ENCODE peak calls at places on chromosome X, in ten cellular contexts. One of them, this sample, is unnamed.

GRCh38 chrX:136468391-136469103 is 19.2 kb upstream of the BRS3 start:
- DNase-seq in fibroblast of the conjunctiva: no peak
- DNase-seq in Karpas-422: no peak
- DNase-seq in PC-3: peak
- DNase-seq in T-cell: no peak
- DNase-seq in K562: no peak
- DNase-seq in amygdala: no peak
- DNase-seq in GM12865: no peak
- DNase-seq in sciatic nerve: no peak
- DNase-seq in Peyer's patch: no peak
- DNase-seq in this sample: no peak

GRCh38 chrX:110280954-110281353 is 36.9 kb downstream of the AMMECR1 start:
- DNase-seq in amygdala: no peak
- DNase-seq in GM12865: no peak
- DNase-seq in T-cell: no peak
- DNase-seq in Peyer's patch: no peak
- DNase-seq in fibroblast of the conjunctiva: peak
- DNase-seq in K562: no peak
- DNase-seq in PC-3: peak
- DNase-seq in sciatic nerve: no peak
- DNase-seq in Karpas-422: no peak
- DNase-seq in this sample: no peak

GRCh38 chrX:133391116-133391515 is 24.2 kb downstream of the GPC4 start:
- DNase-seq in PC-3: no peak
- DNase-seq in amygdala: no peak
- DNase-seq in K562: no peak
- DNase-seq in fibroblast of the conjunctiva: no peak
- DNase-seq in T-cell: no peak
- DNase-seq in sciatic nerve: no peak
- DNase-seq in GM12865: no peak
- DNase-seq in Karpas-422: no peak
- DNase-seq in Peyer's patch: no peak
- DNase-seq in this sample: no peak

GRCh38 chrX:84469226-84469625 is 33.0 kb downstream of the HDX start:
- DNase-seq in K562: no peak
- DNase-seq in Karpas-422: no peak
- DNase-seq in PC-3: peak
- DNase-seq in Peyer's patch: no peak
- DNase-seq in T-cell: no peak
- DNase-seq in amygdala: no peak
- DNase-seq in GM12865: no peak
- DNase-seq in sciatic nerve: no peak
- DNase-seq in fibroblast of the conjunctiva: no peak
- DNase-seq in this sample: peak

GRCh38 chrX:3295731-3296130 is 50.7 kb downstream of the MXRA5 start:
- DNase-seq in PC-3: peak
- DNase-seq in amygdala: no peak
- DNase-seq in Karpas-422: peak
- DNase-seq in GM12865: no peak
- DNase-seq in sciatic nerve: no peak
- DNase-seq in T-cell: no peak
- DNase-seq in Peyer's patch: no peak
- DNase-seq in K562: peak
- DNase-seq in fibroblast of the conjunctiva: no peak
- DNase-seq in this sample: no peak

GRCh38 chrX:102651968-102652744 is 873 bp downstream of the GPRASP1 start:
- DNase-seq in K562: no peak
- DNase-seq in Peyer's patch: peak
- DNase-seq in amygdala: peak
- DNase-seq in fibroblast of the conjunctiva: peak
- DNase-seq in GM12865: no peak
- DNase-seq in PC-3: no peak
- DNase-seq in sciatic nerve: no peak
- DNase-seq in Karpas-422: no peak
- DNase-seq in T-cell: peak
- DNase-seq in this sample: no peak

GRCh38 chrX:9293051-9293496 is 171.8 kb upstream of the TBL1X start:
- DNase-seq in Karpas-422: no peak
- DNase-seq in fibroblast of the conjunctiva: no peak
- DNase-seq in T-cell: no peak
- DNase-seq in K562: no peak
- DNase-seq in sciatic nerve: no peak
- DNase-seq in GM12865: no peak
- DNase-seq in PC-3: no peak
- DNase-seq in Peyer's patch: no peak
- DNase-seq in amygdala: no peak
- DNase-seq in this sample: no peak

GRCh38 chrX:123504047-123504446 is 228.8 kb downstream of the THOC2 start:
- DNase-seq in T-cell: no peak
- DNase-seq in Karpas-422: no peak
- DNase-seq in PC-3: no peak
- DNase-seq in amygdala: no peak
- DNase-seq in K562: no peak
- DNase-seq in fibroblast of the conjunctiva: no peak
- DNase-seq in sciatic nerve: no peak
- DNase-seq in GM12865: no peak
- DNase-seq in Peyer's patch: no peak
- DNase-seq in this sample: no peak

GRCh38 chrX:115894087-115894486 is 276.5 kb upstream of the AGTR2 start:
- DNase-seq in amygdala: peak
- DNase-seq in GM12865: peak
- DNase-seq in Peyer's patch: no peak
- DNase-seq in fibroblast of the conjunctiva: peak
- DNase-seq in T-cell: no peak
- DNase-seq in sciatic nerve: no peak
- DNase-seq in Karpas-422: peak
- DNase-seq in K562: peak
- DNase-seq in PC-3: peak
- DNase-seq in this sample: peak

GRCh38 chrX:154534526-154535322 is 11.9 kb downstream of the G6PD start:
- DNase-seq in fibroblast of the conjunctiva: peak
- DNase-seq in Peyer's patch: peak
- DNase-seq in K562: peak
- DNase-seq in T-cell: peak
- DNase-seq in PC-3: peak
- DNase-seq in Karpas-422: peak
- DNase-seq in GM12865: peak
- DNase-seq in sciatic nerve: peak
- DNase-seq in amygdala: peak
- DNase-seq in this sample: peak

GRCh38 chrX:130555757-130556156 is 154.0 kb downstream of the RBMX2 start:
- DNase-seq in sciatic nerve: no peak
- DNase-seq in fibroblast of the conjunctiva: no peak
- DNase-seq in Peyer's patch: no peak
- DNase-seq in K562: no peak
- DNase-seq in PC-3: no peak
- DNase-seq in amygdala: no peak
- DNase-seq in GM12865: no peak
- DNase-seq in Karpas-422: no peak
- DNase-seq in T-cell: no peak
- DNase-seq in this sample: no peak

GRCh38 chrX:16827225-16827624 is 41.0 kb downstream of the TXLNG start:
- DNase-seq in T-cell: no peak
- DNase-seq in PC-3: no peak
- DNase-seq in Peyer's patch: no peak
- DNase-seq in fibroblast of the conjunctiva: no peak
- DNase-seq in sciatic nerve: no peak
- DNase-seq in amygdala: no peak
- DNase-seq in Karpas-422: no peak
- DNase-seq in GM12865: no peak
- DNase-seq in K562: no peak
- DNase-seq in this sample: no peak

GRCh38 chrX:3548743-3549441 is 164.6 kb downstream of the PRKX start:
- DNase-seq in GM12865: no peak
- DNase-seq in sciatic nerve: no peak
- DNase-seq in amygdala: no peak
- DNase-seq in Karpas-422: no peak
- DNase-seq in T-cell: no peak
- DNase-seq in K562: no peak
- DNase-seq in Peyer's patch: no peak
- DNase-seq in fibroblast of the conjunctiva: peak
- DNase-seq in PC-3: peak
- DNase-seq in this sample: no peak

GRCh38 chrX:107389726-107390125 is 59.7 kb upstream of the FRMPD3 start:
- DNase-seq in K562: no peak
- DNase-seq in PC-3: no peak
- DNase-seq in T-cell: no peak
- DNase-seq in sciatic nerve: no peak
- DNase-seq in Karpas-422: no peak
- DNase-seq in amygdala: no peak
- DNase-seq in fibroblast of the conjunctiva: no peak
- DNase-seq in GM12865: no peak
- DNase-seq in Peyer's patch: no peak
- DNase-seq in this sample: no peak

GRCh38 chrX:149648932-149649331 is 17.3 kb upstream of the TMEM185A start:
- DNase-seq in K562: no peak
- DNase-seq in fibroblast of the conjunctiva: no peak
- DNase-seq in T-cell: no peak
- DNase-seq in amygdala: no peak
- DNase-seq in sciatic nerve: no peak
- DNase-seq in Karpas-422: peak
- DNase-seq in Peyer's patch: no peak
- DNase-seq in GM12865: no peak
- DNase-seq in PC-3: no peak
- DNase-seq in this sample: no peak

GRCh38 chrX:67652581-67652980 is 108.8 kb downstream of the AR start:
- DNase-seq in T-cell: no peak
- DNase-seq in fibroblast of the conjunctiva: no peak
- DNase-seq in GM12865: no peak
- DNase-seq in PC-3: no peak
- DNase-seq in amygdala: no peak
- DNase-seq in Karpas-422: no peak
- DNase-seq in sciatic nerve: no peak
- DNase-seq in K562: no peak
- DNase-seq in Peyer's patch: no peak
- DNase-seq in this sample: no peak

GRCh38 chrX:134388161-134389109 is 71.5 kb upstream of the HPRT1 start:
- DNase-seq in Peyer's patch: no peak
- DNase-seq in sciatic nerve: no peak
- DNase-seq in amygdala: no peak
- DNase-seq in T-cell: no peak
- DNase-seq in Karpas-422: peak
- DNase-seq in K562: no peak
- DNase-seq in fibroblast of the conjunctiva: no peak
- DNase-seq in GM12865: peak
- DNase-seq in PC-3: no peak
- DNase-seq in this sample: no peak

GRCh38 chrX:38798956-38799355 is 2.3 kb upstream of the MID1IP1 start:
- DNase-seq in K562: no peak
- DNase-seq in T-cell: no peak
- DNase-seq in amygdala: no peak
- DNase-seq in fibroblast of the conjunctiva: no peak
- DNase-seq in Karpas-422: no peak
- DNase-seq in Peyer's patch: no peak
- DNase-seq in sciatic nerve: no peak
- DNase-seq in PC-3: peak
- DNase-seq in GM12865: no peak
- DNase-seq in this sample: no peak

GRCh38 chrX:101759000-101759399 is 99.3 kb upstream of the ARMCX2 start:
- DNase-seq in T-cell: no peak
- DNase-seq in K562: peak
- DNase-seq in sciatic nerve: no peak
- DNase-seq in amygdala: no peak
- DNase-seq in PC-3: peak
- DNase-seq in fibroblast of the conjunctiva: peak
- DNase-seq in Peyer's patch: no peak
- DNase-seq in Karpas-422: peak
- DNase-seq in GM12865: peak
- DNase-seq in this sample: no peak

GRCh38 chrX:56726609-56727008 is 2.4 kb upstream of the NBDY start:
- DNase-seq in fibroblast of the conjunctiva: peak
- DNase-seq in T-cell: no peak
- DNase-seq in Karpas-422: peak
- DNase-seq in Peyer's patch: no peak
- DNase-seq in K562: peak
- DNase-seq in GM12865: peak
- DNase-seq in amygdala: no peak
- DNase-seq in PC-3: peak
- DNase-seq in sciatic nerve: no peak
- DNase-seq in this sample: no peak

GRCh38 chrX:110268875-110269274 is 49.0 kb downstream of the AMMECR1 start:
- DNase-seq in fibroblast of the conjunctiva: no peak
- DNase-seq in K562: peak
- DNase-seq in PC-3: no peak
- DNase-seq in GM12865: no peak
- DNase-seq in sciatic nerve: no peak
- DNase-seq in Peyer's patch: no peak
- DNase-seq in amygdala: no peak
- DNase-seq in T-cell: no peak
- DNase-seq in Karpas-422: no peak
- DNase-seq in this sample: no peak

GRCh38 chrX:119325456-119325855 is 73.7 kb upstream of the SLC25A43 start:
- DNase-seq in Karpas-422: no peak
- DNase-seq in GM12865: no peak
- DNase-seq in fibroblast of the conjunctiva: no peak
- DNase-seq in Peyer's patch: no peak
- DNase-seq in K562: no peak
- DNase-seq in PC-3: no peak
- DNase-seq in T-cell: no peak
- DNase-seq in amygdala: no peak
- DNase-seq in sciatic nerve: no peak
- DNase-seq in this sample: no peak

GRCh38 chrX:134244043-134244442 is 7.1 kb downstream of the CCDC160 start:
- DNase-seq in amygdala: no peak
- DNase-seq in fibroblast of the conjunctiva: peak
- DNase-seq in K562: no peak
- DNase-seq in Karpas-422: no peak
- DNase-seq in Peyer's patch: no peak
- DNase-seq in T-cell: no peak
- DNase-seq in GM12865: no peak
- DNase-seq in PC-3: peak
- DNase-seq in sciatic nerve: no peak
- DNase-seq in this sample: no peak

GRCh38 chrX:77174680-77175336 is 272.4 kb upstream of the FGF16 start:
- DNase-seq in GM12865: no peak
- DNase-seq in PC-3: peak
- DNase-seq in sciatic nerve: no peak
- DNase-seq in amygdala: no peak
- DNase-seq in T-cell: no peak
- DNase-seq in Peyer's patch: no peak
- DNase-seq in K562: no peak
- DNase-seq in fibroblast of the conjunctiva: no peak
- DNase-seq in Karpas-422: no peak
- DNase-seq in this sample: no peak

GRCh38 chrX:8868906-8869305 is 67.7 kb upstream of the FAM9A start:
- DNase-seq in amygdala: no peak
- DNase-seq in fibroblast of the conjunctiva: no peak
- DNase-seq in GM12865: no peak
- DNase-seq in Peyer's patch: no peak
- DNase-seq in PC-3: peak
- DNase-seq in K562: no peak
- DNase-seq in Karpas-422: peak
- DNase-seq in T-cell: no peak
- DNase-seq in sciatic nerve: no peak
- DNase-seq in this sample: no peak

GRCh38 chrX:155334486-155335316 is at the start of gene CLIC2:
- DNase-seq in K562: peak
- DNase-seq in T-cell: no peak
- DNase-seq in fibroblast of the conjunctiva: peak
- DNase-seq in GM12865: peak
- DNase-seq in sciatic nerve: no peak
- DNase-seq in PC-3: peak
- DNase-seq in amygdala: no peak
- DNase-seq in Karpas-422: no peak
- DNase-seq in Peyer's patch: peak
- DNase-seq in this sample: no peak

GRCh38 chrX:110404376-110404775 is 45.7 kb downstream of the RTL9 start:
- DNase-seq in T-cell: no peak
- DNase-seq in PC-3: no peak
- DNase-seq in GM12865: no peak
- DNase-seq in K562: no peak
- DNase-seq in sciatic nerve: no peak
- DNase-seq in amygdala: no peak
- DNase-seq in Peyer's patch: no peak
- DNase-seq in fibroblast of the conjunctiva: no peak
- DNase-seq in Karpas-422: no peak
- DNase-seq in this sample: no peak

GRCh38 chrX:16516473-16516872 is 133.5 kb upstream of the S100G start:
- DNase-seq in amygdala: no peak
- DNase-seq in sciatic nerve: no peak
- DNase-seq in fibroblast of the conjunctiva: no peak
- DNase-seq in K562: no peak
- DNase-seq in GM12865: no peak
- DNase-seq in PC-3: no peak
- DNase-seq in Karpas-422: no peak
- DNase-seq in Peyer's patch: no peak
- DNase-seq in T-cell: no peak
- DNase-seq in this sample: no peak